ENCODE peak calls at places on chromosomes 7 and 10, in six cellular contexts. F is neuronal stem cell, Q is IMR-90, T is H9, K is trophoblast cell, Z is H1. M is an unnamed sample.

GRCh38 chr7:43823941-43824340 is 45.4 kb downstream of the MRPS24 start:
- DNase-seq in K (no peak), F (no peak), Z (no peak), T (no peak), Q (no peak), M (no peak)

GRCh38 chr10:15744217-15744865 is 24.6 kb upstream of the ITGA8 start:
- DNase-seq in Q (peak), K (peak), F (peak), Z (peak), T (peak), M (peak)

GRCh38 chr7:66380285-66380888 is 175.3 kb downstream of the TPST1 start:
- DNase-seq in Z (no peak), T (no peak), F (no peak), Q (peak), K (peak), M (peak)

GRCh38 chr10:90313548-90314325 is 544.1 kb downstream of the HTR7 start:
- DNase-seq in T (no peak), Z (no peak), K (peak), Q (peak), F (no peak), M (peak)

GRCh38 chr10:101270763-101271162 is 41.5 kb upstream of the LBX1 start:
- DNase-seq in T (no peak), Z (no peak), K (no peak), F (no peak), Q (no peak), M (no peak)

GRCh38 chr7:31443457-31443856 is 70.4 kb upstream of the ITPRID1 start:
- DNase-seq in Z (no peak), Q (peak), T (peak), F (peak), K (peak), M (peak)

GRCh38 chr7:7799138-7799537 is 80.7 kb upstream of the RPA3 start:
- DNase-seq in T (no peak), F (no peak), Z (no peak), Q (peak), K (peak), M (peak)

GRCh38 chr7:79497728-79498127 is 44.3 kb upstream of the MAGI2 start:
- DNase-seq in K (no peak), F (no peak), T (no peak), Q (no peak), Z (no peak), M (no peak)

GRCh38 chr7:23114854-23115253 is 9.3 kb downstream of the KLHL7 start:
- DNase-seq in K (no peak), T (no peak), F (no peak), Q (peak), Z (no peak), M (no peak)

GRCh38 chr7:135374736-135375135 is 135.2 kb downstream of the CNOT4 start:
- DNase-seq in Z (no peak), T (no peak), Q (no peak), K (no peak), F (no peak), M (no peak)

GRCh38 chr7:82481499-82482097 is 38.0 kb upstream of the CACNA2D1 start:
- DNase-seq in Z (no peak), F (no peak), T (no peak), Q (peak), K (peak), M (peak)

GRCh38 chr10:17872191-17873091 is 63.3 kb downstream of the MRC1 start:
- DNase-seq in K (peak), Z (no peak), F (peak), Q (peak), T (no peak), M (peak)

GRCh38 chr10:70162892-70163201 is 7.5 kb downstream of the SAR1A start:
- DNase-seq in Z (no peak), T (no peak), F (no peak), K (no peak), Q (no peak), M (peak)

GRCh38 chr10:43816351-43817321 is 168.0 kb upstream of the ZNF32 start:
- DNase-seq in Z (no peak), T (no peak), Q (peak), F (no peak), K (peak), M (peak)

GRCh38 chr10:60742512-60742911 is 35.8 kb upstream of the CDK1 start:
- DNase-seq in F (no peak), Z (no peak), K (no peak), T (no peak), Q (no peak), M (no peak)

GRCh38 chr7:133039614-133040013 is 42.3 kb downstream of the CHCHD3 start:
- DNase-seq in K (no peak), F (no peak), T (no peak), Z (no peak), Q (no peak), M (no peak)

GRCh38 chr7:155144371-155144770 is 74.2 kb downstream of the HTR5A start:
- DNase-seq in Z (no peak), T (no peak), Q (no peak), F (no peak), K (no peak), M (no peak)

GRCh38 chr10:8369666-8370065 is 315.2 kb downstream of the GATA3 start:
- DNase-seq in T (no peak), Q (peak), Z (no peak), F (no peak), K (no peak), M (no peak)

GRCh38 chr7:23426876-23427275 is 43.4 kb downstream of the IGF2BP3 start:
- DNase-seq in T (no peak), K (no peak), F (no peak), Q (peak), Z (no peak), M (no peak)

GRCh38 chr7:149398195-149398820 is 62.6 kb downstream of the ZNF777 start:
- DNase-seq in Z (no peak), Q (no peak), T (no peak), K (no peak), F (no peak), M (no peak)

GRCh38 chr7:33107136-33108066 is 1.8 kb downstream of the RP9 start:
- DNase-seq in K (peak), F (peak), T (peak), Z (peak), Q (peak), M (peak)

GRCh38 chr10:69881202-69881601 is 79.5 kb downstream of the COL13A1 start:
- DNase-seq in K (no peak), Q (no peak), F (no peak), T (no peak), Z (no peak), M (no peak)

GRCh38 chr10:58981846-58982245 is 194.6 kb upstream of the PHYHIPL start:
- DNase-seq in K (no peak), T (peak), Q (no peak), F (peak), Z (no peak), M (no peak)

GRCh38 chr10:85524001-85524400 is 842.6 kb downstream of the GRID1 start:
- DNase-seq in T (no peak), F (no peak), K (no peak), Z (no peak), Q (no peak), M (peak)

GRCh38 chr7:51309361-51310130 is 7.1 kb downstream of the COBL start:
- DNase-seq in T (no peak), F (no peak), Q (no peak), K (no peak), Z (peak), M (no peak)

GRCh38 chr7:1531263-1531978 is 919 bp downstream of the MAFK start:
- DNase-seq in T (peak), Q (peak), K (no peak), Z (no peak), F (no peak), M (peak)
- H3K23ac ChIP-seq in T (no peak), Q (peak), K (no peak), Z (no peak), F (peak), M (peak)

GRCh38 chr7:13990984-13991790 is 1.7 kb upstream of the ETV1 start:
- DNase-seq in K (peak), Z (peak), F (peak), Q (peak), T (peak), M (peak)
- H4K8ac ChIP-seq in K (peak), Z (no peak), F (no peak), Q (peak), T (no peak), M (peak)

GRCh38 chr10:93548376-93549071 is 17.9 kb upstream of the FFAR4 start:
- DNase-seq in T (no peak), Q (peak), F (no peak), K (no peak), Z (no peak), M (peak)
- H2AFZ ChIP-seq in T (no peak), Q (peak), F (no peak), K (no peak), Z (no peak), M (no peak)

DNA sequence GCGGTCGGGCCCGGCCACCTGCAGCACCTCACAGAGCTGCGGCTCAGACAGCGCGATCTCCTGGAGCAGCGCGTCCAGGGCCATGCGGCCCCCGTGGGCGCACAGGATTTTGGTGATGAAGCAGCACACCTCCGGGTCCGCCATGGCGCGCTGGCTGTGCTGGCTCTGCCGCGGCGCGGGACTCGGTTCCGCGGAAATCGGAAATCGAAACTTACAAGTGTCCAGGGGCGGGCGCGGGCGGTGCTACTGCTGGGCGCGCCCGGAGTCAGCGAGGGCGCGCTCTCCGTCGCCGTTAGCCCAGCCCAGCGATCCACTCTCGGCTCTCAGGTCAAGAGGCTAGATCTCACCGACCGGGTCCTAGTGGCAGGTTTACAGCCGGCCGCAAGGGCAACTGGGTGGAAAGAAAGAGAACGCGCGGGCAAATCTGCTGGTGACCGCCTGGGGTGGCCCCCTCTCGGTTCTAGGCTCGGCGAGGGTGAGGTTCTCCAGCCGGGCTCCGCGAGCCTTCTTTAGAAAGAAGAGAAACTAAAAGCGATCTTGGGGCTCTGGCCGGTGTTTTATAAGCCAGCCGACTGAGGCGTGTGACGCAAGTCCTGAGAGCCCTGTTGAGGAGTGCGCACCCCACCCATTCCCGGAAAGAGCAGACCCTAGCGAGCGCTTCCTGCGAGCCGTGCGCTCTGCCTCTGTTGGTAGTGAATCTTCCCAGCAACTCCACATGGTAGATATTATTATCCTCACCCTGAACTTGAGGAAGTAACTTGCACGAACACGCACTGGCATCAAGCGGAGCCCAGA is at the start of gene ZC3HAV1:
- DNase-seq in K (peak), F (peak), Q (peak), T (peak), Z (peak), M (peak)
- H3K23ac ChIP-seq in K (no peak), F (peak), Q (peak), T (no peak), Z (no peak), M (peak)

GRCh38 chr10:77236029-77236428 is 401.6 kb downstream of the KCNMA1 start:
- DNase-seq in Q (no peak), Z (no peak), T (no peak), F (no peak), K (no peak), M (no peak)

GRCh38 chr10:77236700-77237099 is 400.9 kb downstream of the KCNMA1 start:
- DNase-seq in Q (peak), F (no peak), T (no peak), Z (no peak), K (no peak), M (peak)

GRCh38 chr10:77237120-77237519 is 400.5 kb downstream of the KCNMA1 start:
- DNase-seq in Q (no peak), F (no peak), Z (no peak), K (no peak), T (no peak), M (no peak)

GRCh38 chr10:77233466-77233865 is 404.1 kb downstream of the KCNMA1 start:
- DNase-seq in K (peak), Q (no peak), F (no peak), Z (no peak), T (no peak), M (no peak)

GRCh38 chr10:77234599-77234998 is 403.0 kb downstream of the KCNMA1 start:
- DNase-seq in T (no peak), K (no peak), Q (no peak), F (no peak), Z (no peak), M (no peak)
- H4K8ac ChIP-seq in T (no peak), K (no peak), Q (no peak), F (no peak), Z (no peak), M (no peak)

GRCh38 chr7:139798892-139799291 is 21.1 kb upstream of the HIPK2 start:
- DNase-seq in F (no peak), K (no peak), T (no peak), Z (no peak), Q (no peak), M (no peak)

GRCh38 chr7:139797607-139798006 is 19.8 kb upstream of the HIPK2 start:
- DNase-seq in Z (no peak), Q (peak), F (no peak), K (no peak), T (no peak), M (no peak)

GRCh38 chr7:139799586-139799985 is 21.8 kb upstream of the HIPK2 start:
- DNase-seq in T (no peak), Q (no peak), K (no peak), F (no peak), Z (no peak), M (no peak)

GRCh38 chr7:139798221-139798620 is 20.4 kb upstream of the HIPK2 start:
- DNase-seq in K (peak), F (no peak), Q (no peak), T (no peak), Z (no peak), M (no peak)
- H2AFZ ChIP-seq in K (no peak), F (no peak), Q (no peak), T (no peak), Z (peak), M (no peak)

DNA sequence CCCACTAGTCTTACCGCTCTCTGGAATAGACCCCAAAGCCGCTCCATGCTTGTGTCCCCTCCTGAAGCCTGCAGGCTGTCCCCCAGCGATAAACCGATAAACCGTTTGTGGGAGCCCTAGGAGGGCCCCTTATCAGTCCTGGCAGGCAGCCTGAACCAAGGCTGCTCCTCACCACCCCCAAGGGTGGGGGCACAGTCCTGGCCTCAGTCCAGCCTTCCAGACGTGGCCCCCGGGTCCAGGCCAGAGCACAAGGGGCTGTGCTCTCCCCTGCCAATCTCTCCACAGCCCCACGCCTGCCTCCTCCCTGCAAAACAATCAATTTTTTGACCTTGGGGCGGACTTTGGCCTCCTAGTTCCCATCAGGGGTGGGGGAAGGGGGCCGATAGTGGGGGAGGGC is at the start of gene TFR2:
- DNase-seq in Z (no peak), Q (no peak), K (no peak), T (no peak), F (no peak), M (no peak)
- H3K23ac ChIP-seq in Z (no peak), Q (no peak), K (no peak), T (no peak), F (peak), M (no peak)

DNA sequence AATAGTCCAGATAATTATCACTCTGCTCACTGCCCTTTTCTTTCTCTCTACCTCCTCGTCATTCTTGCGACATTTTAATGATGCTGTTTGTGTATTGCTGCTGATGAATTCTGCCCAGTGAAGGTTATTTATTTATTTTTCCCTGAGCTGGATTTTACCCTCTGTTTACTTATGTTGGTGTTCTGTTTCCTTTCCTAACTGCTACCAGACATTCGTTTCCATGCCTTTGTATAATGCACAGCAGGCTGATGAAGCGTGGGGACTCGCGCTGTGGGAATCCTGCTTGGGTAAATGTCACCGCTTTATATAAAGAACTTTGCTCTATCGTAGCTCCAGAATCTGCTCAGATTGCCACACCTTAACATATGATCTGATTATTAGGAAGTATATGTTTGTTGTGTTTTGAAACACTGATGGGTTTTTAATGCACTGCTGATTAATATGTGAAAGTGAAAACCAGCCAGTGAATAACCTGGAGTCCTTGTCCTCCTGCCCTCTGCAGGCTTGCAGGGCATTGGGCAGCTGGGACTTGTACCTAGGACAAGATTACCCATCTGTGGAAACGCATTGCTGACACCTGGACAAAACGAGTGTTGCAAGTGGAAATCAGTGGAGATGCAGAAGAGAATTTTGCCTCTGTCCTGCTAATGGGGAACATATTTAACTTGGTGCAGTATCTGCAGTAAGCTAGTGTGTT is 291.5 kb downstream of the SDK1 start:
- DNase-seq in Q (peak), Z (no peak), K (no peak), F (no peak), T (no peak), M (peak)
- H4K8ac ChIP-seq in Q (no peak), Z (no peak), K (no peak), F (no peak), T (no peak), M (peak)

M was measured in mesenchymal stem cell.